ENCODE peak calls at places on chromosome 1, in ten cellular contexts. N is adrenal gland, P is keratinocyte, R is Peyer's patch, B is epithelial cell of esophagus, G is nephron progenitor cell, K is GM12865, Y is heart right ventricle, U is testis, M is endothelial cell of umbilical vein. O is an unnamed sample.

GRCh38 chr1:22662318-22662717 is 9.3 kb downstream of the C1QB start:
- DNase-seq in B (no peak), R (no peak), Y (no peak), N (no peak), M (no peak), K (peak), U (peak), G (no peak), P (no peak), O (no peak)

GRCh38 chr1:168146160-168146539 is 9.4 kb upstream of the GPR161 start:
- DNase-seq in M (no peak), P (no peak), N (no peak), K (no peak), G (no peak), B (no peak), U (no peak), Y (no peak), R (no peak), O (no peak)

GRCh38 chr1:246320286-246320685 is 186.8 kb downstream of the SMYD3 start:
- DNase-seq in P (no peak), N (no peak), R (no peak), B (no peak), U (no peak), Y (no peak), K (no peak), G (no peak), M (peak), O (no peak)

GRCh38 chr1:90579212-90579802 is 137.8 kb downstream of the BARHL2 start:
- DNase-seq in N (no peak), U (no peak), R (no peak), Y (no peak), P (no peak), M (peak), B (peak), G (no peak), K (peak), O (peak)

GRCh38 chr1:2073382-2074230 is 23.4 kb downstream of the PRKCZ start:
- DNase-seq in U (no peak), N (no peak), R (no peak), B (no peak), Y (peak), P (no peak), G (peak), K (no peak), M (no peak), O (peak)

GRCh38 chr1:66350001-66350547 is 183.9 kb upstream of the SGIP1 start:
- DNase-seq in G (no peak), N (no peak), U (peak), Y (no peak), M (peak), P (no peak), B (no peak), R (no peak), K (peak), O (no peak)

GRCh38 chr1:168552961-168553360 is 9.2 kb upstream of the XCL2 start:
- DNase-seq in P (no peak), M (no peak), K (no peak), Y (no peak), B (no peak), R (no peak), U (no peak), N (no peak), G (no peak), O (no peak)

GRCh38 chr1:239805888-239806772 is 285.6 kb upstream of the FMN2 start:
- DNase-seq in U (no peak), G (no peak), R (no peak), M (no peak), B (no peak), K (no peak), P (no peak), N (no peak), Y (no peak), O (no peak)

GRCh38 chr1:154943649-154944421 is 7.3 kb upstream of the PMVK start:
- DNase-seq in Y (peak), P (no peak), U (peak), N (no peak), K (peak), R (peak), G (peak), B (peak), M (peak), O (no peak)

GRCh38 chr1:213564215-213564659 is 423.5 kb upstream of the PROX1 start:
- DNase-seq in K (no peak), P (no peak), M (peak), Y (no peak), N (peak), U (peak), R (no peak), G (no peak), B (peak), O (no peak)

GRCh38 chr1:172143384-172144025 is 277.0 kb upstream of the C1orf105 start:
- DNase-seq in N (no peak), Y (no peak), G (no peak), K (no peak), M (peak), P (no peak), U (peak), R (no peak), B (peak), O (peak)

GRCh38 chr1:64663654-64664053 is 81.2 kb upstream of the RAVER2 start:
- DNase-seq in N (no peak), Y (no peak), U (no peak), B (no peak), M (no peak), G (peak), P (no peak), R (no peak), K (peak), O (no peak)
- TF ChIP-seq CTCF in N (no peak), Y (no peak), U (no peak), B (no peak), M (no peak), G (peak), P (peak), R (peak), K (peak), O (peak)

DNA sequence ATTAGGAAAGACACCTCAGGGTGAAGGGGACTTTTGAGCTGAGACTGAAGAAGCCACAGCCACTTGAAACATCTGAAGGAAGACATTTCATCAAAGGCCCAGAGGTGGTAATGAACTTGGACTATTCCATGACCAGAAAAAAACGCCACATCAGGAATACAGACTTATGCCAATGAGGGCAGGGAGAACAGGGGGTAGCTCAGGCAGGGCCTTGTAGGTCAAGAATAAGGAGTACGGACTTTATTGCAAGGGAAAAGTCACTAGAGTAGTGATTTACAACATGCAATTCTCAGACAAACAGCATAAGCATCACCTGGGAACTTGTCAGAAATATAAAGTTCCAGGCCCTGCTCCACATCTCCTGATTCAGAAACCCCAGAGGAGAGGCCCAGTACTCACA is 11.8 kb downstream of the TP53BP2 start:
- DNase-seq in B (no peak), R (no peak), G (no peak), M (no peak), Y (no peak), U (no peak), K (no peak), P (no peak), N (no peak), O (no peak)
- TF ChIP-seq CTCF in B (no peak), R (no peak), G (no peak), M (no peak), Y (no peak), U (no peak), K (no peak), P (no peak), N (no peak), O (no peak)

GRCh38 chr1:160746870-160747500 is 7.9 kb downstream of the SLAMF7 start:
- DNase-seq in K (no peak), P (no peak), M (no peak), R (no peak), Y (no peak), G (no peak), B (no peak), U (no peak), N (no peak), O (no peak)
- TF ChIP-seq CTCF in K (no peak), P (no peak), M (no peak), R (no peak), Y (no peak), G (no peak), B (no peak), U (no peak), N (no peak), O (no peak)

DNA sequence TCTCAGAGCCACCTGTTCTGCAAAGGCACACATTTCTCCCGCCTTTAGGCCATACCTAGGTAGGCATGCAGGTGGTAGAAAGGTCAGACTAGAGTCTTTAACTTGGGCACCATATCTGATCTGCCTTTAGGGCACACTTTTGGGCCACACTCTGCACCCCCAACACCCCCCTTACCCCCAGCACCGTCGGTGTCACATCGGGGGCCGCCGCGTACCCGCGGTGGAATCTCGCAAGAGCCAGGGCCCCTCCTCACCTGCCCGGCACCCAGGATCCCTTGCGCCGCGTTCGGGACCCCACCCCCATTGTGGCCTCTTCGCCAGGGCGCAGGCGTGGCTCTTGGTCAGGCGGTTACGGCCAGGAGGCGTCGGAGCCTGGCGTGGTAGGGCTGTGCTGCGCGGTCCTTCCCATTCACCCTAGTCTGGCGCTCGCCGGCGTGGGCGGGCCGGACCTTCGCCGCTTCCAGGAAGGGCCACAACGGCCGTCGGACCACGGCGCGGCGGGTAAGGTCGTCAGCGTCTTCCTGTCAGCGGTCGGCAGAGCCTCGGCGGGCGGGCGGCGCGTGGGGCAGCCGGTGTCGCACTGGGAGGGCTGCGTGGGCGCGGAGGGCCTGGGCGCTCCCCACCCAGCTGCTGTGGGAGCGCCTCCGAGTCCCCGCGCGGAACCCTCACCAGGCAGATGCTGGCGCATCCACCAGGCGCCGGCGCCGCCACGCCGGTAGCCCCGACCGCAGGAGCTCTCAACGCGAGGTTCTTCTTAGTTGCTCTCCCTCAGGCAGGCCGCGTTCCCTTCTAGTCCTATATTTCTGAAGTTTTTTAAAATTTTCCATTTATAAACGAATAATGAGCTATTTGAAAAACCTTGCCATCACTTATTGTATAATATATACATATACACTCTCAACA is at the start of gene DNAH14:
- DNase-seq in G (peak), N (peak), U (peak), P (no peak), B (peak), K (peak), Y (peak), R (peak), M (peak), O (peak)
- TF ChIP-seq CTCF in G (no peak), N (no peak), U (no peak), P (no peak), B (no peak), K (no peak), Y (no peak), R (no peak), M (no peak), O (no peak)

GRCh38 chr1:39163469-39163868 is 41.0 kb upstream of the MACF1 start:
- DNase-seq in U (no peak), Y (no peak), M (no peak), K (no peak), R (no peak), G (no peak), P (no peak), B (no peak), N (no peak), O (no peak)

GRCh38 chr1:39159224-39160036 is 45.1 kb upstream of the MACF1 start:
- DNase-seq in K (no peak), M (peak), R (no peak), U (no peak), P (peak), B (peak), G (no peak), N (no peak), Y (no peak), O (no peak)

GRCh38 chr1:39158330-39159086 is 46.0 kb upstream of the MACF1 start:
- DNase-seq in Y (no peak), M (no peak), U (no peak), B (peak), R (peak), P (no peak), K (peak), N (no peak), G (peak), O (no peak)

GRCh38 chr1:39157304-39157703 is 47.2 kb upstream of the MACF1 start:
- DNase-seq in G (no peak), N (no peak), P (no peak), Y (no peak), U (no peak), R (no peak), B (no peak), K (no peak), M (no peak), O (no peak)

DNA sequence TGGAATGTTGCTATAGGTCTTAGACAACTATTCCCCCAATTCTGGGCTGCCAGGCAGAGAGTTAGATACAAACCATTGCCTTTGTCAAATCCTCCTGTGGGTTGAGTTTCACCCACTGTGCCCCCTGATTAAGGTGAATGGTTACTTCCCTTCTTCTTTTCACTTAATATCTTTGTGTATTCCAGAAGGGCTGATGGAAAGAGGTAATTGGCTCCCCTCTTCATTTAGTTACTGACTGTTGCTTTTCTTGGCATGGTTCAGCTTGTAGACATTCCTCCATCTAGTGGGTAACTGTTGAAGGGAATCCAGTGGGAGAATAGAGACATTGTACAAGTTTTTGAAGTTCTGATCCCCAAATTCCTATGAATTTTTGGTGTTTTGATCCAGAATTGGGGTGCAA is 43.8 kb upstream of the MACF1 start:
- DNase-seq in G (no peak), B (no peak), K (no peak), U (no peak), N (no peak), P (no peak), M (no peak), R (no peak), Y (no peak), O (no peak)
- TF ChIP-seq CTCF in G (no peak), B (peak), K (no peak), U (no peak), N (no peak), P (no peak), M (no peak), R (no peak), Y (no peak), O (peak)

GRCh38 chr1:170660281-170660713 is 3.6 kb upstream of the PRRX1 start:
- DNase-seq in K (no peak), R (no peak), M (no peak), G (peak), P (no peak), Y (no peak), U (no peak), N (no peak), B (no peak), O (no peak)

GRCh38 chr1:170662561-170662971 is 1.4 kb upstream of the PRRX1 start:
- DNase-seq in R (no peak), U (no peak), G (no peak), B (no peak), M (no peak), Y (no peak), P (no peak), N (no peak), K (no peak), O (no peak)

GRCh38 chr1:170663011-170663410 is 920 bp upstream of the PRRX1 start:
- DNase-seq in Y (no peak), B (no peak), U (no peak), M (no peak), K (no peak), N (no peak), R (no peak), P (no peak), G (no peak), O (no peak)

GRCh38 chr1:170660874-170661645 is 2.9 kb upstream of the PRRX1 start:
- DNase-seq in U (peak), K (peak), G (peak), P (no peak), R (no peak), M (peak), Y (peak), N (no peak), B (no peak), O (no peak)

DNA sequence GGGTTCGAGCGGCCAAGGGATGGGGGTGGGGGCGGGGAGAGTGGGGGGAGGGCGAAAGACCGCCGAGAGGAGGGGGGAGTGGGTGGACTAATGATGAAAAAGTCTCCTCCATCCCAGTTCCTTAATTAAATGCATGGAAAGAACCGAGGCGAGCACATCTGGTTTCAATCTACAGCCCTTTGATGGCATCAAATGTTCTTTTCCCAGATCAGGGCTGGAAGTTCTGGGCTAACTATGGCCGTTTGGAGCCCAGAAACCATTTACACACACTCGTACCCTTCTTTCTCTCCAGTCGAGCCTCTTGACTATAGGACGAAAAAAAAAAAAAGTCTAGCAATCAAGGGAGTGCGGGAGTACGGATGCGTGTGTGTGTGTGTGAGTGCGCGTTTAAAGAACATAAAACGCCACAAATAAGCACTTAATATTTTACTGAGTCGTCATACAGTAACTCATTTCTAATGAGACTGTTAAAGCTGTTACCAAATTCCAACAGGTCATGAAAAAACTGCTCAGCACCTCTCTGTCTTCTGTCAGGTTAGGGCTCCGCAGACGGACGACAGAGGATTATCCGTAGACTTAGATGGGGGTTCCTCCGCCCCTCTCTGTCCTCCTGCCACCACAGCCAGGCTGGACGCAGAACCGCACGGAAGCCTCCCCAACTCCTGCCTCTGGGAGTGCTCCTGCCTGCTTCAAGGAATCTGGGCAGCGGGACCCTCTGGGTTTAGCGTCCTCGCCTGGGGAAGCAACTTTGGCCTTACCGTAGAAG is 2.1 kb upstream of the PRRX1 start:
- DNase-seq in U (peak), N (no peak), B (peak), K (no peak), Y (peak), M (peak), P (no peak), G (peak), R (peak), O (no peak)
- TF ChIP-seq CTCF in U (no peak), N (no peak), B (no peak), K (no peak), Y (no peak), M (no peak), P (no peak), G (no peak), R (no peak), O (no peak)

GRCh38 chr1:48023488-48023887 is 26.3 kb upstream of the TRABD2B start:
- DNase-seq in M (no peak), R (no peak), K (no peak), B (no peak), N (no peak), P (no peak), G (no peak), U (no peak), Y (no peak), O (no peak)
- TF ChIP-seq CTCF in M (no peak), R (no peak), K (no peak), B (no peak), N (no peak), P (peak), G (no peak), U (no peak), Y (no peak), O (no peak)

GRCh38 chr1:209335090-209335692 is 248.3 kb upstream of the CAMK1G start:
- DNase-seq in Y (no peak), B (peak), N (peak), U (peak), M (peak), R (no peak), P (no peak), G (peak), K (peak), O (no peak)
- TF ChIP-seq CTCF in Y (peak), B (peak), N (peak), U (peak), M (peak), R (peak), P (peak), G (peak), K (peak), O (peak)

GRCh38 chr1:204476563-204476962 is 18.0 kb downstream of the PIK3C2B start:
- DNase-seq in M (no peak), Y (no peak), N (no peak), G (no peak), K (no peak), U (no peak), P (no peak), B (no peak), R (no peak), O (no peak)
- TF ChIP-seq CTCF in M (no peak), Y (no peak), N (no peak), G (no peak), K (no peak), U (no peak), P (no peak), B (no peak), R (no peak), O (no peak)

O was measured in AG09319.